ENCODE peak calls at places on chromosome 1, in five cellular contexts. One of them, this sample, is unnamed.

GRCh38 chr1:156371553-156372264 is 2.7 kb downstream of the RHBG start:
- DNase-seq in GOT3: no peak
- DNase-seq in retina: no peak
- DNase-seq in fibroblast of villous mesenchyme: peak; percentile 67
- DNase-seq in NCI-H748 treated with DMSO at 0.1 percent for 48 hours: no peak
- DNase-seq in this sample: no peak

GRCh38 chr1:14570514-14570913 is 28.0 kb upstream of the KAZN start:
- DNase-seq in GOT3: no peak
- DNase-seq in retina: no peak
- DNase-seq in fibroblast of villous mesenchyme: peak; percentile 25
- DNase-seq in NCI-H748 treated with DMSO at 0.1 percent for 48 hours: no peak
- DNase-seq in this sample: no peak

GRCh38 chr1:174965006-174965971 is 34.5 kb upstream of the CACYBP start:
- DNase-seq in GOT3: no peak
- DNase-seq in retina: no peak
- DNase-seq in fibroblast of villous mesenchyme: peak; percentile 71
- DNase-seq in NCI-H748 treated with DMSO at 0.1 percent for 48 hours: no peak
- DNase-seq in this sample: no peak

GRCh38 chr1:53144201-53144600 is 1.8 kb upstream of the SLC1A7 start:
- DNase-seq in GOT3: no peak
- DNase-seq in retina: no peak
- DNase-seq in fibroblast of villous mesenchyme: no peak
- DNase-seq in NCI-H748 treated with DMSO at 0.1 percent for 48 hours: no peak
- DNase-seq in this sample: no peak

GRCh38 chr1:143698016-143698415 is 273.8 kb downstream of the FAM72C start:
- DNase-seq in GOT3: no peak
- DNase-seq in retina: no peak
- DNase-seq in fibroblast of villous mesenchyme: peak; percentile 8
- DNase-seq in NCI-H748 treated with DMSO at 0.1 percent for 48 hours: peak; percentile 81
- DNase-seq in this sample: no peak

GRCh38 chr1:106680922-106681321 is 375.6 kb upstream of the PRMT6 start:
- DNase-seq in GOT3: no peak
- DNase-seq in retina: no peak
- DNase-seq in fibroblast of villous mesenchyme: no peak
- DNase-seq in NCI-H748 treated with DMSO at 0.1 percent for 48 hours: no peak
- DNase-seq in this sample: no peak

GRCh38 chr1:118335372-118335771 is 150.3 kb upstream of the SPAG17 start:
- DNase-seq in GOT3: no peak
- DNase-seq in retina: no peak
- DNase-seq in fibroblast of villous mesenchyme: no peak
- DNase-seq in NCI-H748 treated with DMSO at 0.1 percent for 48 hours: no peak
- DNase-seq in this sample: peak; percentile 31

GRCh38 chr1:43981135-43981491 is 2.1 kb downstream of the B4GALT2 start:
- DNase-seq in GOT3: no peak
- DNase-seq in retina: no peak
- DNase-seq in fibroblast of villous mesenchyme: no peak
- DNase-seq in NCI-H748 treated with DMSO at 0.1 percent for 48 hours: no peak
- DNase-seq in this sample: no peak

GRCh38 chr1:199784127-199784526 is 243.4 kb upstream of the NR5A2 start:
- DNase-seq in GOT3: no peak
- DNase-seq in retina: no peak
- DNase-seq in fibroblast of villous mesenchyme: peak; percentile 18
- DNase-seq in NCI-H748 treated with DMSO at 0.1 percent for 48 hours: no peak
- DNase-seq in this sample: no peak

GRCh38 chr1:25174730-25175612 is 57.3 kb downstream of the SYF2 start:
- DNase-seq in GOT3: no peak
- DNase-seq in retina: no peak
- DNase-seq in fibroblast of villous mesenchyme: no peak
- DNase-seq in NCI-H748 treated with DMSO at 0.1 percent for 48 hours: no peak
- DNase-seq in this sample: no peak

GRCh38 chr1:209157514-209158285 is 425.8 kb upstream of the CAMK1G start:
- DNase-seq in GOT3: no peak
- DNase-seq in retina: no peak
- DNase-seq in fibroblast of villous mesenchyme: no peak
- DNase-seq in NCI-H748 treated with DMSO at 0.1 percent for 48 hours: no peak
- DNase-seq in this sample: no peak

GRCh38 chr1:66383602-66384001 is 150.4 kb upstream of the SGIP1 start:
- DNase-seq in GOT3: no peak
- DNase-seq in retina: no peak
- DNase-seq in fibroblast of villous mesenchyme: no peak
- DNase-seq in NCI-H748 treated with DMSO at 0.1 percent for 48 hours: no peak
- DNase-seq in this sample: no peak

GRCh38 chr1:183106166-183106565 is 79.9 kb upstream of the LAMC2 start:
- DNase-seq in GOT3: no peak
- DNase-seq in retina: no peak
- DNase-seq in fibroblast of villous mesenchyme: peak; percentile 62
- DNase-seq in NCI-H748 treated with DMSO at 0.1 percent for 48 hours: no peak
- DNase-seq in this sample: no peak

GRCh38 chr1:22268327-22268726 is 125.4 kb upstream of the WNT4 start:
- DNase-seq in GOT3: no peak
- DNase-seq in retina: no peak
- DNase-seq in fibroblast of villous mesenchyme: no peak
- DNase-seq in NCI-H748 treated with DMSO at 0.1 percent for 48 hours: no peak
- DNase-seq in this sample: no peak

GRCh38 chr1:155016231-155016831 is 13.7 kb downstream of the ZBTB7B start:
- DNase-seq in GOT3: no peak
- DNase-seq in retina: no peak
- DNase-seq in fibroblast of villous mesenchyme: no peak
- DNase-seq in NCI-H748 treated with DMSO at 0.1 percent for 48 hours: no peak
- DNase-seq in this sample: no peak

GRCh38 chr1:229129306-229130027 is 141.4 kb upstream of the RAB4A start:
- DNase-seq in GOT3: no peak
- DNase-seq in retina: no peak
- DNase-seq in fibroblast of villous mesenchyme: no peak
- DNase-seq in NCI-H748 treated with DMSO at 0.1 percent for 48 hours: no peak
- DNase-seq in this sample: no peak

GRCh38 chr1:108585343-108585742 is 25.4 kb downstream of the EEIG2 start:
- DNase-seq in GOT3: no peak
- DNase-seq in retina: no peak
- DNase-seq in fibroblast of villous mesenchyme: no peak
- DNase-seq in NCI-H748 treated with DMSO at 0.1 percent for 48 hours: no peak
- DNase-seq in this sample: no peak

GRCh38 chr1:230581446-230582079 is 60.7 kb upstream of the COG2 start:
- DNase-seq in GOT3: no peak
- DNase-seq in retina: no peak
- DNase-seq in fibroblast of villous mesenchyme: no peak
- DNase-seq in NCI-H748 treated with DMSO at 0.1 percent for 48 hours: no peak
- DNase-seq in this sample: no peak

GRCh38 chr1:192937128-192937527 is 122.0 kb downstream of the UCHL5 start:
- DNase-seq in GOT3: no peak
- DNase-seq in retina: no peak
- DNase-seq in fibroblast of villous mesenchyme: no peak
- DNase-seq in NCI-H748 treated with DMSO at 0.1 percent for 48 hours: no peak
- DNase-seq in this sample: no peak

GRCh38 chr1:154500533-154500932 is 1.5 kb upstream of the TDRD10 start:
- DNase-seq in GOT3: no peak
- DNase-seq in retina: no peak
- DNase-seq in fibroblast of villous mesenchyme: no peak
- DNase-seq in NCI-H748 treated with DMSO at 0.1 percent for 48 hours: no peak
- DNase-seq in this sample: no peak

GRCh38 chr1:161088587-161089110 is 709 bp downstream of the NECTIN4 start:
- DNase-seq in GOT3: no peak
- DNase-seq in retina: no peak
- DNase-seq in fibroblast of villous mesenchyme: no peak
- DNase-seq in NCI-H748 treated with DMSO at 0.1 percent for 48 hours: no peak
- DNase-seq in this sample: no peak

GRCh38 chr1:25899792-25900191 is 6.4 kb downstream of the STMN1 start:
- DNase-seq in GOT3: no peak
- DNase-seq in retina: no peak
- DNase-seq in fibroblast of villous mesenchyme: no peak
- DNase-seq in NCI-H748 treated with DMSO at 0.1 percent for 48 hours: no peak
- DNase-seq in this sample: no peak

GRCh38 chr1:62438163-62438562 is 1.3 kb downstream of the USP1 start:
- DNase-seq in GOT3: no peak
- DNase-seq in retina: peak; percentile 23
- DNase-seq in fibroblast of villous mesenchyme: peak; percentile 26
- DNase-seq in NCI-H748 treated with DMSO at 0.1 percent for 48 hours: peak; percentile 15
- DNase-seq in this sample: no peak

GRCh38 chr1:156524481-156524869 is 23.9 kb upstream of the MEF2D start:
- DNase-seq in GOT3: no peak
- DNase-seq in retina: peak; percentile 52
- DNase-seq in fibroblast of villous mesenchyme: no peak
- DNase-seq in NCI-H748 treated with DMSO at 0.1 percent for 48 hours: no peak
- DNase-seq in this sample: no peak

GRCh38 chr1:157199421-157199755 is 61.2 kb upstream of the ETV3 start:
- DNase-seq in GOT3: no peak
- DNase-seq in retina: no peak
- DNase-seq in fibroblast of villous mesenchyme: peak; percentile 5
- DNase-seq in NCI-H748 treated with DMSO at 0.1 percent for 48 hours: no peak
- DNase-seq in this sample: no peak

GRCh38 chr1:15346356-15347030 is 63.2 kb upstream of the EFHD2 start:
- DNase-seq in GOT3: no peak
- DNase-seq in retina: no peak
- DNase-seq in fibroblast of villous mesenchyme: no peak
- DNase-seq in NCI-H748 treated with DMSO at 0.1 percent for 48 hours: no peak
- DNase-seq in this sample: no peak

This sample was measured in T1000.